ENCODE peak calls at places on chromosome 1, in four cellular contexts. Q, B, M and H are unnamed samples.

GRCh38 chr1:165117482-165117881 is 239.0 kb downstream of the LMX1A start:
- DNase-seq in Q (no peak), B (no peak), M (no peak), H (no peak)

GRCh38 chr1:205632374-205633169 is 761 bp upstream of the ELK4 start:
- DNase-seq in Q (no peak), B (no peak), M (no peak), H (no peak)

GRCh38 chr1:71054281-71054731 is 6.7 kb upstream of the PTGER3 start:
- DNase-seq in Q (no peak), B (no peak), M (no peak), H (no peak)

GRCh38 chr1:236451796-236452373 is 57.8 kb downstream of the EDARADD start:
- DNase-seq in Q (peak; percentile 52), B (no peak), M (peak; percentile 25), H (peak; percentile 50)

GRCh38 chr1:25148673-25149300 is 83.5 kb downstream of the SYF2 start:
- DNase-seq in Q (peak; percentile 58), B (no peak), M (no peak), H (peak; percentile 63)

GRCh38 chr1:201215531-201216357 is 25.1 kb downstream of the IGFN1 start:
- DNase-seq in Q (peak; percentile 9), B (no peak), M (no peak), H (no peak)

GRCh38 chr1:183103141-183103540 is 79.9 kb downstream of the LAMC1 start:
- DNase-seq in Q (no peak), B (no peak), M (no peak), H (no peak)

GRCh38 chr1:33763406-33763805 is 100.5 kb upstream of the HMGB4 start:
- DNase-seq in Q (no peak), B (peak; percentile 39), M (no peak), H (no peak)

GRCh38 chr1:156807627-156808026 is 9.0 kb downstream of the SH2D2A start:
- DNase-seq in Q (peak; percentile 50), B (no peak), M (no peak), H (peak; percentile 64)

GRCh38 chr1:87024936-87025537 is 110.6 kb downstream of the HS2ST1 start:
- DNase-seq in Q (no peak), B (peak; percentile 18), M (no peak), H (no peak)

GRCh38 chr1:93977546-93977945 is 68.3 kb upstream of the GCLM start:
- DNase-seq in Q (no peak), B (peak; percentile 63), M (no peak), H (no peak)

GRCh38 chr1:12015001-12015491 is 4.3 kb upstream of the MIIP start:
- DNase-seq in Q (no peak), B (no peak), M (no peak), H (no peak)

GRCh38 chr1:227002531-227003049 is 62.5 kb downstream of the COQ8A start:
- DNase-seq in Q (no peak), B (no peak), M (no peak), H (no peak)

GRCh38 chr1:201626629-201627275 is 87.8 kb downstream of the NAV1 start:
- DNase-seq in Q (no peak), B (no peak), M (no peak), H (no peak)

GRCh38 chr1:74395492-74395891 is 116.9 kb downstream of the LRRC53 start:
- DNase-seq in Q (no peak), B (peak; percentile 16), M (no peak), H (no peak)